ENCODE peak calls at places on chromosome 22, in four cellular contexts. U, F, J and V are unnamed samples.
A peak's percentile ranks its signal among the peaks of the same experiment; 100 is the strongest.

GRCh38 chr22:33529424-33530113 is 390.7 kb downstream of the LARGE1 start:
- DNase-seq in J (no peak), F (no peak), U (no peak), V (no peak)

GRCh38 chr22:39482768-39483167 is 19.3 kb upstream of the MIEF1 start:
- DNase-seq in J (no peak), F (peak; percentile 40), U (no peak), V (no peak)

GRCh38 chr22:45608763-45609180 is 62.9 kb upstream of the ATXN10 start:
- DNase-seq in F (no peak), U (no peak), J (peak; percentile 24), V (no peak)

GRCh38 chr22:37636949-37637273 is 2.6 kb upstream of the SH3BP1 start:
- DNase-seq in F (no peak), U (no peak), J (no peak), V (no peak)

GRCh38 chr22:22099833-22100812 is 117.5 kb upstream of the TOP3B start:
- DNase-seq in U (peak; percentile 81), J (no peak), F (peak; percentile 38), V (no peak)

GRCh38 chr22:45460288-45461109 is 42.2 kb upstream of the FBLN1 start:
- DNase-seq in F (no peak), U (no peak), J (no peak), V (no peak)

GRCh38 chr22:27372969-27373670 is 428.4 kb downstream of the MN1 start:
- DNase-seq in F (peak; percentile 96), U (peak; percentile 68), J (peak; percentile 70), V (no peak)

GRCh38 chr22:37484115-37485005 is 1.8 kb downstream of the MFNG start:
- DNase-seq in J (peak; percentile 95), F (peak; percentile 71), U (peak; percentile 93), V (no peak)

GRCh38 chr22:31055322-31056159 is 25.6 kb upstream of the SMTN start:
- DNase-seq in F (peak; percentile 60), U (peak; percentile 96), J (peak; percentile 92), V (no peak)

GRCh38 chr22:35839811-35840739 is 122.4 kb downstream of the APOL5 start:
- DNase-seq in J (peak; percentile 84), F (peak; percentile 94), U (peak; percentile 98), V (no peak)

GRCh38 chr22:44879301-44879680 is 126.9 kb downstream of the ARHGAP8 start:
- DNase-seq in F (no peak), J (no peak), U (no peak), V (no peak)

GRCh38 chr22:24028533-24028932 is 17.4 kb downstream of the CABIN1 start:
- DNase-seq in F (no peak), U (no peak), J (no peak), V (no peak)

GRCh38 chr22:33699176-33699575 is 221.1 kb downstream of the LARGE1 start:
- DNase-seq in J (no peak), U (no peak), F (no peak), V (no peak)

GRCh38 chr22:22692707-22693530 is 48.5 kb downstream of the GGTLC2 start:
- DNase-seq in F (peak; percentile 55), U (no peak), J (no peak), V (no peak)

GRCh38 chr22:38830026-38830844 is 13.6 kb downstream of the NPTXR start:
- DNase-seq in F (no peak), U (no peak), J (peak; percentile 36), V (no peak)

GRCh38 chr22:27212617-27213177 is 555.3 kb downstream of the MIAT start:
- DNase-seq in U (peak; percentile 94), J (no peak), F (peak; percentile 37), V (no peak)

GRCh38 chr22:24305260-24305692 is 34.6 kb downstream of the SPECC1L start:
- DNase-seq in U (no peak), F (no peak), J (no peak), V (no peak)

GRCh38 chr22:29476116-29476515 is 3.9 kb upstream of the NEFH start:
- DNase-seq in J (no peak), F (peak; percentile 59), U (no peak), V (no peak)

GRCh38 chr22:26887456-26887855 is 230.1 kb downstream of the MIAT start:
- DNase-seq in F (peak; percentile 22), U (peak; percentile 70), J (no peak), V (no peak)

GRCh38 chr22:27100789-27101188 is 443.4 kb downstream of the MIAT start:
- DNase-seq in U (no peak), J (no peak), F (peak; percentile 88), V (no peak)

GRCh38 chr22:27213766-27214581 is 556.6 kb downstream of the MIAT start:
- DNase-seq in J (no peak), U (no peak), F (no peak), V (no peak)

GRCh38 chr22:28855355-28856094 is 27.8 kb upstream of the ZNRF3 start:
- DNase-seq in U (no peak), J (no peak), F (peak; percentile 74), V (no peak)

GRCh38 chr22:44455151-44455962 is 42.7 kb downstream of the RTL6 start:
- DNase-seq in F (no peak), U (peak; percentile 74), J (no peak), V (no peak)

GRCh38 chr22:22450343-22450839 is 58.2 kb downstream of the ZNF280B start:
- DNase-seq in U (no peak), J (peak; percentile 53), F (no peak), V (no peak)

GRCh38 chr22:30547188-30547587 is 647 bp upstream of the SEC14L6 start:
- DNase-seq in F (no peak), J (no peak), U (no peak), V (no peak)

GRCh38 chr22:35622132-35622913 is 5.2 kb upstream of the MB start:
- DNase-seq in U (no peak), J (peak; percentile 60), F (peak; percentile 66), V (no peak)

GRCh38 chr22:31489632-31490495 is at the start of gene EIF4ENIF1:
- DNase-seq in J (peak; percentile 92), U (peak; percentile 94), F (peak; percentile 85), V (peak; percentile 36)

DNA sequence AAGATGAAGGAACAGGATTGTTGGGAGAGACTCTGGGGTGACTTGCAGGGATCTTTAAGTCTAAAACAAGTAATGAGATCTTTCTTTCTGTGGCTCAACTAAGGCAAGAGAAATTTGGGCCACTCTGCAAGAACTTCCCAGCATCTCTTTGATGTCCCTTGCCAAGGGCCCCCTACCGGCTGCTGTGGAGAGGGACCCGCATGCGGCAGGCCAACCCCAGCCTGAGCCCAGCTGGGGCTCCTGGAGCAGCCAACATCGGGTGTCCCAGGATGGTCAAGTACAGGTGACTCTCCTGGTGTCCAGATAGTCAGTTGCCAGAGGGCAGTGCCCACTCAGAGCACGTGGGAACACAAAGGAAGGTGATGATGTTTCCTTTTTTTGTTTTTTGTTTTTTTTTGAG is 363.2 kb downstream of the TBC1D22A start:
- DNase-seq in F (no peak), J (peak; percentile 38), U (no peak), V (no peak)
- TF ChIP-seq CTCF in F (peak; percentile 9), J (no peak), U (no peak), V (no peak)

GRCh38 chr22:19715286-19715939 is 1.1 kb downstream of the SEPTIN5 start:
- DNase-seq in J (no peak), F (no peak), U (no peak), V (no peak)

GRCh38 chr22:19713650-19714319 is 518 bp upstream of the SEPTIN5 start:
- DNase-seq in J (no peak), U (no peak), F (peak; percentile 73), V (no peak)

GRCh38 chr22:19716041-19716828 is 1.9 kb downstream of the SEPTIN5 start:
- DNase-seq in U (no peak), J (no peak), F (no peak), V (no peak)

GRCh38 chr22:19713228-19713627 is 1.1 kb upstream of the SEPTIN5 start:
- DNase-seq in U (no peak), F (no peak), J (no peak), V (no peak)

GRCh38 chr22:19714320-19715252 is at the start of gene SEPTIN5:
- DNase-seq in F (peak; percentile 52), J (no peak), U (no peak), V (no peak)
- TF ChIP-seq CTCF in F (no peak), J (no peak), U (no peak), V (no peak)

GRCh38 chr22:41674941-41675340 is 13.7 kb downstream of the SNU13 start:
- DNase-seq in F (no peak), J (no peak), U (no peak), V (no peak)

GRCh38 chr22:41668971-41669911 is 19.4 kb downstream of the SNU13 start:
- DNase-seq in U (no peak), J (no peak), F (no peak), V (no peak)

GRCh38 chr22:41676134-41676533 is 12.5 kb downstream of the SNU13 start:
- DNase-seq in J (no peak), U (no peak), F (no peak), V (no peak)

DNA sequence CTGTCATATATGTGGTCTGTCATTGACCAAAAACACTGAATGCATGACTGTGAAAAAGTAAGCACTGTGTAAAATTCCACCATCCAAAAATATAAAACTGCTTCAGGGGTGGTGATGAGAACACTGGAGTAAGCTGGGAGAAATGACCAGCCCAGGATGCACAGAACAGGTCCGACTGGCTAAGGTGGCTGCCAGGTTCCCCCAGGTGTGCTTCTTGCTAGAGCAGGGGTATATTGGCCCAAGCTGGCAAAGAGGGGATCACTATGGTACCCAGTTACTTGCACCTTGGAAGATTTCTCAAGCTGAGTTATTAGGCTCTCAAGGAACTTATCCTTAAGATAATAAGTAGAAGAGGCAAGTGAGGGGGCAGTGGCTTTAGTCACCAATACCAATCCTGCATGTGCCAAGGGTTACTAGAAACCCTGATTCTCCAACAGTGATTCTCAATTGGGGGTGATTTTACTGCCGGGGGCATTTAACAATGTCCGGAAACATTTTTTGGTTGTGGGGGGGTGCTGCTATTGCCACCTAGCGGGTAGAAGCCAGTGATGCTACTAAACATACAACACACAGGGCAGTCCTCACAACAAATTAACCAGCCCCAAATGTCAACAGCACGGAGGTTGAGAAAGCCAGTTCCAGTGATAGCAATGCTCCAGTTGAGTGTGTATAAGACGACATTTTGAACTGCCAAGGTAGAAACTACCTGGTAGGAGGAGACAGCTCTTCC is 15.7 kb downstream of the SNU13 start:
- DNase-seq in F (no peak), J (no peak), U (no peak), V (no peak)
- TF ChIP-seq CTCF in F (peak; percentile 36), J (no peak), U (no peak), V (no peak)

GRCh38 chr22:43159484-43160178 is 8.3 kb downstream of the TSPO start:
- DNase-seq in U (no peak), J (no peak), F (peak; percentile 70), V (no peak)
- TF ChIP-seq CTCF in U (no peak), J (peak; percentile 39), F (peak; percentile 61), V (peak; percentile 12)

DNA sequence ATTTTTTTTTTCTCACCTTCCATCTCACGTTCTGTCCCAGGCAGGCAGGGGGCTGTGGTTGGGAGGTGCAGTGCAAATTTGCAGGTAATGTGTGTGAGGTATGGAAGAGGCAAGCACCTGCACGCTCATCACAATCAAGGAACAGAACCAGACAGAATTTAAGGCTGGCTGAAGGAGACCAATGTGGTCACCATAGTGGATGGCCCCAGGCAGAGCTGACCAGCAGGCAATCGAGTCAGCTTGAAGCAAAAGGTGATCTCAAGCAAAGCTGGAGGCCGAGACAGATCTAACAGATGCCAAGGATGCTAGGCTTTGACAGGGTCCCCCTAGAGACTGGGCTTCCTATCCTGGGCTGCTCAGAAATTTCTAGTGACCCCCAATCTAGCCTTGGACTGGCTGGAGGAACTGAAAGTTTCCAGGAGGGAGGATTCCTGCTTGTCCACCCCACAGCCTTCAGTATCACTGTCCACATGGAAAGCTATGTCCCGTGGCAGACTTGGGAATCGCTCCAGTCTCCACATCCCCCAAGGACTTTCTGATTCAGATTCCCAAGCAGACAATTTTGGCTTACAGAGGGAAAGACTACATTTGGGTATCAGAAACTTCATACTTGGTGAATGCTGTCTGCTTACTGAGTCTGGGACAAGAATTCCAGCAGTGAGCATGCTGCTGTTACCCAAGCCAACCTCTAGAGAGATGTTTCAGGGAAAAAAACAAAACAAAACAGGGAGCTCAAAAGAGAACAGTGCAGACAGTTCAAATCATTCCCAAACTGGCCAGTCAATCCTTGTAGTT is 9.0 kb upstream of the MICAL3 start:
- DNase-seq in U (peak; percentile 81), F (no peak), J (no peak), V (no peak)
- TF ChIP-seq CTCF in U (peak; percentile 28), F (no peak), J (no peak), V (no peak)